ENCODE peak calls at places on chromosomes 4 and X, in five cellular contexts. R, Q, F, U and C are unnamed samples.

GRCh38 chr4:110268352-110268751 is 69.9 kb upstream of the ELOVL6 start:
- DNase-seq in F (no peak), Q (no peak), U (no peak), R (no peak), C (no peak)

GRCh38 chr4:119570401-119570800 is 58.2 kb downstream of the PDE5A start:
- DNase-seq in F (peak), Q (no peak), R (no peak), U (no peak), C (no peak)

GRCh38 chr4:16591867-16592266 is 306.6 kb downstream of the LDB2 start:
- DNase-seq in R (peak), U (no peak), Q (no peak), F (no peak), C (no peak)

GRCh38 chrX:38403834-38404233 is 51.4 kb downstream of the OTC start:
- DNase-seq in Q (no peak), U (no peak), R (no peak), F (no peak), C (no peak)

GRCh38 chr4:6172093-6172926 is 28.0 kb downstream of the JAKMIP1 start:
- DNase-seq in F (no peak), U (no peak), R (no peak), Q (no peak), C (no peak)

GRCh38 chr4:86898562-86898961 is 6.3 kb upstream of the C4orf36 start:
- DNase-seq in U (no peak), R (no peak), F (peak), Q (no peak), C (peak)

GRCh38 chrX:50865311-50865710 is 45.2 kb upstream of the BMP15 start:
- DNase-seq in Q (no peak), F (no peak), R (no peak), U (no peak), C (no peak)

GRCh38 chrX:24081661-24082154 is 27.0 kb downstream of the EIF2S3 start:
- DNase-seq in R (peak), Q (peak), U (peak), F (peak), C (peak)

GRCh38 chrX:10158279-10158939 is 1.6 kb downstream of the CLCN4 start:
- DNase-seq in U (no peak), R (peak), Q (no peak), F (no peak), C (no peak)

GRCh38 chr4:185278716-185279115 is 69.3 kb downstream of the SNX25 start:
- DNase-seq in Q (no peak), U (no peak), F (peak), R (no peak), C (no peak)

GRCh38 chr4:52250124-52250523 is 199.0 kb downstream of the SPATA18 start:
- DNase-seq in R (no peak), U (no peak), F (no peak), Q (no peak), C (no peak)

GRCh38 chr4:30821891-30822612 is 101.9 kb downstream of the PCDH7 start:
- DNase-seq in F (peak), Q (no peak), U (no peak), R (no peak), C (peak)

GRCh38 chr4:117796677-117797076 is 237.6 kb upstream of the NDST3 start:
- DNase-seq in R (no peak), F (no peak), U (no peak), Q (no peak), C (peak)

GRCh38 chrX:65926095-65927019 is 113.5 kb downstream of the VSIG4 start:
- DNase-seq in U (no peak), Q (no peak), F (no peak), R (no peak), C (no peak)

GRCh38 chrX:12965390-12965940 is 9.4 kb upstream of the TMSB4X start:
- DNase-seq in Q (no peak), F (no peak), U (no peak), R (no peak), C (no peak)

GRCh38 chrX:118521435-118521834 is 25.8 kb downstream of the DOCK11 start:
- DNase-seq in Q (no peak), U (no peak), R (no peak), F (peak), C (no peak)

GRCh38 chrX:110167952-110168451 is 149.9 kb downstream of the AMMECR1 start:
- DNase-seq in Q (no peak), R (no peak), U (no peak), F (no peak), C (peak)

GRCh38 chr4:159374749-159375535 is 272.1 kb downstream of the RAPGEF2 start:
- DNase-seq in R (no peak), U (no peak), Q (no peak), F (peak), C (no peak)

GRCh38 chr4:117641519-117641918 is 392.8 kb upstream of the NDST3 start:
- DNase-seq in F (no peak), R (no peak), Q (no peak), U (no peak), C (no peak)

GRCh38 chr4:173121044-173121685 is 47.4 kb upstream of the GALNT7 start:
- DNase-seq in F (peak), Q (no peak), R (no peak), U (peak), C (peak)

GRCh38 chr4:29224911-29225310 is 1495.3 kb upstream of the PCDH7 start:
- DNase-seq in Q (no peak), R (no peak), F (no peak), U (no peak), C (no peak)

GRCh38 chr4:104750008-104750407 is 255.3 kb upstream of the CXXC4 start:
- DNase-seq in F (no peak), U (no peak), R (no peak), Q (no peak), C (no peak)

GRCh38 chr4:12852338-12853307 is 631.5 kb downstream of the RAB28 start:
- DNase-seq in R (no peak), F (peak), U (no peak), Q (no peak), C (peak)

GRCh38 chrX:142001934-142002333 is 98.2 kb downstream of the MAGEC1 start:
- DNase-seq in F (no peak), Q (no peak), R (no peak), U (no peak), C (peak)

GRCh38 chrX:10952619-10953018 is 158.5 kb upstream of the HCCS start:
- DNase-seq in F (peak), U (no peak), R (no peak), Q (no peak), C (no peak)

DNA sequence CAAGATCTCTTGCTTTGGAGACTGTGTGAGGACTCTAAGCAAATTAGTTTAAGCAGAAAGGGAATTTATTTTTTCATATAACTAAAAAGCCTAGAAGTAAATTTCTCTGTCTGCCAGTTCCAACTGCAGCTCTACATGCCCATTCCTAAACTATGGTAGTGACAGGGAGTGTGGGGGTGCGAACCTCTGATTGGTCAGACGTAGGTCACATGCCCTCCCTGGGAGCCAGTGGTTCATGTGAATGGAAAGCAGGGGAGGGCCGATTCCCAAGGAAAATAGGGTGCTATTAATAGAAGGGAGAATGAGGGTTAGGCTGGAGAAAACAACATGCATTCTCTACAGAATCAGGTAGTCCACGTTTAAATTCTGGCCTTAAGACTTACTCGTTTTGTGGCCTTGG is 7.1 kb downstream of the RAB33B start:
- DNase-seq in U (no peak), R (no peak), Q (no peak), F (no peak), C (no peak)
- H3K4me3 ChIP-seq in U (no peak), R (no peak), Q (no peak), F (no peak), C (no peak)

DNA sequence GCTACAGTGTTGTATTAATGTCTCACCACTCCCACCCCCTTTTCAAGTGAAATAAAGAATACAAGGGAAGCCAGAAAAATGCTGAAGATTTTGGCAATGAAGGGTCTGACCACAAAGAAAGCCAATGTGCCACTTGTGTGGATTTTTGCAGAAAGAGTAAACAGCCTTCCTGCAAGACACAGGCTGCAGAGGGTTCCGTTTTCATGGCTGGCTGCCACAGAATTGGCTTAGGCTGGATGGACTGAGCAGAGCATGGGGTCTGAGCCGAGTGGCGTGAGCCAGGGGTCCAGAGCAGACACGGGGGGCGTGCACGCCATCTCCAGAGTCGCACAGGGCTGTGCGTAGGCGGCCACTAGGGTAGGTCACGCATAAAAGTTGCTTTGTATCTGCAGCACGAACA is 69.2 kb downstream of the MTNR1A start:
- DNase-seq in R (no peak), F (peak), Q (no peak), U (no peak), C (no peak)
- H3K4me3 ChIP-seq in R (peak), F (peak), Q (no peak), U (no peak), C (peak)

GRCh38 chr4:8248091-8248490 is 21.5 kb upstream of the HTRA3 start:
- DNase-seq in U (no peak), F (no peak), R (no peak), Q (no peak), C (peak)

GRCh38 chr4:8250637-8251036 is 18.9 kb upstream of the HTRA3 start:
- DNase-seq in U (no peak), R (no peak), F (no peak), Q (no peak), C (no peak)

GRCh38 chr4:8252301-8253173 is 17.0 kb upstream of the HTRA3 start:
- DNase-seq in Q (no peak), U (no peak), R (no peak), F (peak), C (no peak)

GRCh38 chr4:8251110-8251883 is 18.3 kb upstream of the HTRA3 start:
- DNase-seq in F (no peak), Q (no peak), U (no peak), R (no peak), C (no peak)

GRCh38 chr4:8250167-8250566 is 19.4 kb upstream of the HTRA3 start:
- DNase-seq in U (no peak), R (no peak), Q (no peak), F (no peak), C (no peak)
- H3K4me3 ChIP-seq in U (no peak), R (no peak), Q (no peak), F (no peak), C (no peak)

GRCh38 chr4:189022441-189023035 is 883.3 kb downstream of the TRIML1 start:
- DNase-seq in R (no peak), Q (no peak), U (no peak), F (peak), C (peak)
- H3K4me3 ChIP-seq in R (no peak), Q (no peak), U (no peak), F (no peak), C (no peak)

GRCh38 chr4:113278324-113278934 is 229.0 kb downstream of the ANK2 start:
- DNase-seq in U (peak), Q (peak), F (peak), R (no peak), C (peak)
- H3K4me3 ChIP-seq in U (no peak), Q (no peak), F (no peak), R (no peak), C (no peak)

GRCh38 chr4:24809376-24809775 is 14.0 kb downstream of the SOD3 start:
- DNase-seq in F (no peak), U (no peak), R (no peak), Q (no peak), C (peak)

GRCh38 chr4:24806206-24806990 is 11.0 kb downstream of the SOD3 start:
- DNase-seq in F (no peak), Q (no peak), U (no peak), R (no peak), C (no peak)

GRCh38 chr4:24808261-24808660 is 12.9 kb downstream of the SOD3 start:
- DNase-seq in U (no peak), R (no peak), Q (no peak), F (no peak), C (no peak)

GRCh38 chr4:24808955-24809354 is 13.6 kb downstream of the SOD3 start:
- DNase-seq in Q (no peak), R (no peak), F (no peak), U (no peak), C (no peak)

GRCh38 chr4:24807611-24808010 is 12.2 kb downstream of the SOD3 start:
- DNase-seq in Q (no peak), U (no peak), R (no peak), F (no peak), C (no peak)
- H3K4me3 ChIP-seq in Q (no peak), U (no peak), R (no peak), F (no peak), C (no peak)

GRCh38 chr4:5051210-5051691 is at the start of gene STK32B:
- DNase-seq in U (no peak), F (peak), R (no peak), Q (peak), C (peak)

GRCh38 chr4:5052424-5052702 is 1.1 kb downstream of the STK32B start:
- DNase-seq in Q (no peak), F (no peak), R (no peak), U (no peak), C (no peak)

GRCh38 chr4:5052726-5053425 is 1.6 kb downstream of the STK32B start:
- DNase-seq in R (no peak), F (no peak), U (no peak), Q (no peak), C (peak)

GRCh38 chr4:5050520-5050955 is 742 bp upstream of the STK32B start:
- DNase-seq in R (peak), U (peak), F (peak), Q (peak), C (peak)

GRCh38 chr4:5051692-5052423 is 578 bp downstream of the STK32B start:
- DNase-seq in Q (no peak), F (peak), U (no peak), R (no peak), C (no peak)
- H3K4me3 ChIP-seq in Q (peak), F (peak), U (peak), R (peak), C (peak)

GRCh38 chrX:2620576-2620975 is 70.5 kb upstream of the CD99 start:
- DNase-seq in F (no peak), Q (no peak), U (no peak), R (no peak), C (no peak)

GRCh38 chrX:2609431-2610238 is 81.5 kb upstream of the CD99 start:
- DNase-seq in U (no peak), F (peak), R (no peak), Q (no peak), C (peak)

GRCh38 chrX:2610246-2611170 is 80.6 kb upstream of the CD99 start:
- DNase-seq in F (peak), R (no peak), U (no peak), Q (no peak), C (no peak)

DNA sequence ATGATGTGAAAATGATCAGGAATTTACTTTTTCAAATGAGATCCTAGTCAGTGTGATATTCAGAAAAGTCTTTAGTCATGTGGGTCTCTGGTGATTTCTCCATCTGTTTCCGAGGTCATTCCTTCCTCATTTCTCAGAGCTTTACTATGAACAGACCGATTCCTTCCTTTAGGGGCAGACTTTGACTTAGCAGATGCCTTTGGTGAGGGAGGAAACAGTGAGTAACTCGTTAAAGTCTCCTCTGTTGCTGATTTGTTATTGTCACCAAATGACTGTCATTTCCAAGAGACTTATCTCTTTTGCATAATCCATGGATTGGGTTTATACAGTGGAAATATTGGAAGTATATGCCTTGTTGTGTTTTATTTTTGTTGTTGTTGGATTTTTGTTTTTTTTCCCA is 76.2 kb upstream of the CD99 start:
- DNase-seq in U (no peak), F (peak), Q (no peak), R (no peak), C (peak)
- H3K4me3 ChIP-seq in U (no peak), F (no peak), Q (no peak), R (no peak), C (no peak)